ENCODE peak calls at places on chromosomes 3 and 15, in six cellular contexts. Y is cerebellar cortex, J is brain microvascular endothelial cell, P is frontal cortex, K is 8988T, N is T1000. X is an unnamed sample.

GRCh38 chr3:72229952-72230351 is 445.0 kb upstream of the PROK2 start:
- DNase-seq in Y (no peak), J (no peak), P (no peak), K (no peak), N (no peak), X (no peak)

GRCh38 chr3:146912233-146913015 is 307.3 kb upstream of the PLSCR5 start:
- DNase-seq in Y (no peak), J (no peak), P (no peak), K (no peak), N (no peak), X (no peak)

GRCh38 chr15:38587214-38587613 is 22.6 kb upstream of the RASGRP1 start:
- DNase-seq in Y (no peak), J (no peak), P (no peak), K (no peak), N (no peak), X (no peak)

GRCh38 chr3:114660808-114661207 is 367.0 kb downstream of the TIGIT start:
- DNase-seq in Y (no peak), J (no peak), P (no peak), K (no peak), N (no peak), X (no peak)

GRCh38 chr15:53978248-53978906 is at the start of gene UNC13C:
- DNase-seq in Y (peak; percentile 86), J (peak; percentile 7), P (no peak), K (no peak), N (no peak), X (no peak)

GRCh38 chr3:45639044-45639392 is 44.5 kb downstream of the LIMD1 start:
- DNase-seq in Y (no peak), J (no peak), P (no peak), K (no peak), N (no peak), X (no peak)

GRCh38 chr3:155321418-155321817 is 27.9 kb upstream of the STRIT1 start:
- DNase-seq in Y (no peak), J (no peak), P (no peak), K (no peak), N (no peak), X (no peak)

GRCh38 chr15:84833447-84833846 is 16.3 kb downstream of the ALPK3 start:
- DNase-seq in Y (no peak), J (peak; percentile 47), P (no peak), K (no peak), N (no peak), X (no peak)

GRCh38 chr15:44536298-44536961 is 517 bp upstream of the EIF3J start:
- DNase-seq in Y (peak; percentile 85), J (no peak), P (peak; percentile 81), K (peak; percentile 57), N (peak; percentile 89), X (peak; percentile 85)

GRCh38 chr15:51401872-51402517 is 60.5 kb downstream of the GLDN start:
- DNase-seq in Y (no peak), J (peak; percentile 40), P (peak; percentile 49), K (peak; percentile 45), N (no peak), X (no peak)

GRCh38 chr15:74869726-74870407 is 3.3 kb downstream of the SCAMP2 start:
- DNase-seq in Y (peak; percentile 11), J (no peak), P (no peak), K (no peak), N (no peak), X (no peak)

GRCh38 chr3:134355416-134355815 is 18.8 kb downstream of the AMOTL2 start:
- DNase-seq in Y (no peak), J (no peak), P (no peak), K (no peak), N (no peak), X (no peak)

GRCh38 chr3:69231929-69232437 is 109.6 kb upstream of the LMOD3 start:
- DNase-seq in Y (no peak), J (peak; percentile 49), P (no peak), K (no peak), N (no peak), X (no peak)

GRCh38 chr3:121681792-121682191 is 21.1 kb upstream of the HCLS1 start:
- DNase-seq in Y (no peak), J (no peak), P (no peak), K (no peak), N (no peak), X (no peak)

GRCh38 chr15:91290553-91290952 is 190.5 kb downstream of the SV2B start:
- DNase-seq in Y (no peak), J (no peak), P (no peak), K (no peak), N (no peak), X (no peak)

GRCh38 chr15:64527263-64527984 is 67.0 kb downstream of the ZNF609 start:
- DNase-seq in Y (no peak), J (peak; percentile 67), P (no peak), K (no peak), N (no peak), X (peak; percentile 71)

GRCh38 chr3:105868450-105868744 is 415 bp downstream of the CBLB start:
- DNase-seq in Y (peak; percentile 55), J (peak; percentile 42), P (peak; percentile 36), K (peak; percentile 21), N (no peak), X (peak; percentile 8)

GRCh38 chr3:182686033-182686886 is 107.0 kb upstream of the ATP11B start:
- DNase-seq in Y (no peak), J (no peak), P (no peak), K (no peak), N (no peak), X (no peak)

GRCh38 chr3:57948080-57948671 is 60.0 kb upstream of the FLNB start:
- DNase-seq in Y (no peak), J (no peak), P (no peak), K (no peak), N (no peak), X (no peak)

GRCh38 chr15:34603095-34603494 is 19.6 kb upstream of the GOLGA8B start:
- DNase-seq in Y (no peak), J (no peak), P (no peak), K (no peak), N (no peak), X (no peak)

X was measured in SW 1271.